ENCODE peak calls at places on chromosomes 12 and 14, in ten cellular contexts. D is cardiac muscle cell, M is mesothelial cell of epicardium, S is NB4, C is endodermal cell, A is dorsolateral prefrontal cortex, X is transverse colon, J is breast epithelium, U is thyroid gland, W is upper lobe of right lung. O is an unnamed sample.

GRCh38 chr12:19055589-19055988 is 73.9 kb upstream of the PLEKHA5 start:
- DNase-seq in D (no peak), M (no peak), S (no peak), C (no peak), A (no peak), X (no peak), J (no peak), U (no peak), W (no peak), O (no peak)

GRCh38 chr14:35669782-35670181 is 135.8 kb downstream of the INSM2 start:
- DNase-seq in D (no peak), M (no peak), S (no peak), C (no peak), A (no peak), X (no peak), J (no peak), U (no peak), W (no peak), O (no peak)

GRCh38 chr14:71472281-71472960 is 459.8 kb upstream of the RGS6 start:
- DNase-seq in D (peak; percentile 36), M (no peak), S (no peak), C (no peak), A (no peak), X (no peak), J (no peak), U (no peak), W (no peak), O (no peak)

GRCh38 chr12:123713398-123714301 is 1.5 kb downstream of the ATP6V0A2 start:
- DNase-seq in D (peak; percentile 12), M (no peak), S (peak; percentile 32), C (no peak), A (no peak), X (peak; percentile 37), J (no peak), U (no peak), W (no peak), O (no peak)

GRCh38 chr12:131282292-131283080 is 328.8 kb downstream of the ADGRD1 start:
- DNase-seq in D (no peak), M (peak; percentile 31), S (no peak), C (no peak), A (no peak), X (no peak), J (no peak), U (no peak), W (peak; percentile 50), O (no peak)

GRCh38 chr14:66038214-66038977 is 447.8 kb upstream of the CCDC196 start:
- DNase-seq in D (peak; percentile 97), M (no peak), S (peak; percentile 69), C (no peak), A (no peak), X (peak; percentile 11), J (no peak), U (no peak), W (no peak), O (no peak)

GRCh38 chr14:61064866-61065265 is 83.8 kb downstream of the SLC38A6 start:
- DNase-seq in D (no peak), M (no peak), S (no peak), C (no peak), A (no peak), X (no peak), J (no peak), U (no peak), W (no peak), O (no peak)

GRCh38 chr14:89214221-89214965 is 202.6 kb downstream of the FOXN3 start:
- DNase-seq in D (no peak), M (no peak), S (no peak), C (no peak), A (peak; percentile 49), X (peak; percentile 61), J (peak; percentile 92), U (peak; percentile 97), W (peak; percentile 90), O (no peak)

GRCh38 chr14:95065411-95065810 is 91.9 kb downstream of the DICER1 start:
- DNase-seq in D (no peak), M (no peak), S (no peak), C (peak; percentile 78), A (no peak), X (no peak), J (no peak), U (no peak), W (no peak), O (no peak)

GRCh38 chr12:3885179-3886094 is 12.2 kb upstream of the PARP11 start:
- DNase-seq in D (peak; percentile 71), M (no peak), S (peak; percentile 59), C (peak; percentile 66), A (no peak), X (no peak), J (no peak), U (no peak), W (no peak), O (no peak)

GRCh38 chr12:11347810-11348209 is 37.6 kb upstream of the PRB4 start:
- DNase-seq in D (no peak), M (no peak), S (peak; percentile 8), C (no peak), A (no peak), X (no peak), J (no peak), U (no peak), W (no peak), O (no peak)

GRCh38 chr14:53793790-53794560 is 162.7 kb downstream of the BMP4 start:
- DNase-seq in D (no peak), M (no peak), S (no peak), C (no peak), A (peak; percentile 64), X (peak; percentile 11), J (no peak), U (peak; percentile 84), W (no peak), O (no peak)

GRCh38 chr14:79476133-79476532 is 735.2 kb downstream of the DIO2 start:
- DNase-seq in D (no peak), M (no peak), S (no peak), C (no peak), A (no peak), X (no peak), J (no peak), U (no peak), W (no peak), O (no peak)

GRCh38 chr12:117100251-117100650 is 1.0 kb upstream of the TESC start:
- DNase-seq in D (no peak), M (no peak), S (peak; percentile 72), C (peak; percentile 75), A (no peak), X (no peak), J (no peak), U (peak; percentile 20), W (peak; percentile 40), O (peak; percentile 27)

GRCh38 chr12:26721800-26722199 is 111.2 kb downstream of the ITPR2 start:
- DNase-seq in D (no peak), M (no peak), S (no peak), C (no peak), A (no peak), X (no peak), J (no peak), U (no peak), W (no peak), O (no peak)

GRCh38 chr12:48198619-48198973 is 4.5 kb downstream of the OR10AD1 start:
- DNase-seq in D (peak; percentile 42), M (peak; percentile 47), S (no peak), C (no peak), A (no peak), X (peak; percentile 31), J (no peak), U (peak; percentile 39), W (peak; percentile 80), O (peak; percentile 43)

GRCh38 chr12:79262938-79263337 is 398.4 kb downstream of the SYT1 start:
- DNase-seq in D (no peak), M (no peak), S (no peak), C (no peak), A (no peak), X (no peak), J (no peak), U (no peak), W (no peak), O (no peak)

GRCh38 chr12:77104281-77104680 is 38.9 kb upstream of the E2F7 start:
- DNase-seq in D (no peak), M (no peak), S (no peak), C (no peak), A (no peak), X (no peak), J (no peak), U (no peak), W (no peak), O (no peak)

GRCh38 chr12:90299121-90299520 is 590.5 kb upstream of the ATP2B1 start:
- DNase-seq in D (peak; percentile 45), M (no peak), S (peak; percentile 86), C (no peak), A (no peak), X (no peak), J (no peak), U (no peak), W (no peak), O (no peak)

GRCh38 chr14:75293920-75294648 is 15.5 kb downstream of the FOS start:
- DNase-seq in D (peak; percentile 99), M (peak; percentile 97), S (peak; percentile 91), C (peak; percentile 99), A (peak; percentile 85), X (peak; percentile 97), J (peak; percentile 96), U (peak; percentile 97), W (peak; percentile 97), O (peak; percentile 95)
- TF ChIP-seq CTCF in D (no peak), M (no peak), S (no peak), C (no peak), A (no peak), X (no peak), J (no peak), U (no peak), W (no peak), O (no peak)

GRCh38 chr14:67557656-67558055 is 24.6 kb downstream of the PLEKHH1 start:
- DNase-seq in D (no peak), M (no peak), S (no peak), C (no peak), A (no peak), X (no peak), J (no peak), U (no peak), W (peak; percentile 28), O (no peak)
- TF ChIP-seq CTCF in D (no peak), M (no peak), S (no peak), C (no peak), A (no peak), X (no peak), J (no peak), U (no peak), W (no peak), O (no peak)

GRCh38 chr14:103629503-103630121 is 601 bp downstream of the KLC1 start:
- DNase-seq in D (peak; percentile 11), M (peak; percentile 46), S (peak; percentile 51), C (peak; percentile 81), A (peak; percentile 36), X (peak; percentile 58), J (peak; percentile 55), U (peak; percentile 53), W (peak; percentile 80), O (peak; percentile 81)
- TF ChIP-seq CTCF in D (no peak), M (no peak), S (no peak), C (no peak), A (no peak), X (no peak), J (no peak), U (no peak), W (no peak), O (no peak)

DNA sequence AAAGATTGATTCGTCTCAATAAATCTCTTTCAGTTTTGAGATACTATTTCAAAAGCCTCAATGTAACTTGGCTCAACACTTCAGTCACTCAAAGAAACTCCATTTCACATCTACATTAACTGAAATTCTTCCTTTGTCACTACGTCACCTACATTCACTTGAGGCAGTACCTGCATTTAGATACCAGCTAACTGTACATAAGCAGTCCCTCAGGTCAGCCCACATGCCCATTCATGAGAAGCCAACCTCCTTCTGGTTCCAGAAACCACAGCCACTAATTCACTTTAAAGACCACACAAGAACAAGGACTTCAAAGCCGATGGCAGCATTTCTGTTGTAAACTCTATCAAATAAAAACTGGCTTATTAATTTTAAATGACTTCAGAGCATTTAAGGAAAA is 43.0 kb downstream of the SETD3 start:
- DNase-seq in D (no peak), M (no peak), S (no peak), C (no peak), A (no peak), X (no peak), J (no peak), U (no peak), W (no peak), O (no peak)
- TF ChIP-seq CTCF in D (no peak), M (no peak), S (no peak), C (no peak), A (no peak), X (no peak), J (no peak), U (no peak), W (no peak), O (no peak)

O was measured in glutamatergic neuron.